ENCODE peak calls at places on chromosomes 13 and 19, in six cellular contexts. J is A549, B is HCT116, M is GM23338, H is Peyer's patch, G is body of pancreas. R is an unnamed sample. For H3K4me1, the result is how much of the 10 kb centered on the place peaks cover.

GRCh38 chr13:44969858-44970484 is 19.3 kb downstream of the NUFIP1 start:
- DNase-seq in J (peak), H (no peak), B (peak), G (no peak), M (peak), R (no peak)

GRCh38 chr19:10010247-10010691 is at the start of gene COL5A3:
- DNase-seq in B (no peak), J (peak), H (peak), G (no peak), M (peak), R (peak)

GRCh38 chr13:32650705-32651311 is 64.6 kb downstream of the PDS5B start:
- DNase-seq in H (peak), J (peak), G (peak), M (peak), B (peak), R (peak)

GRCh38 chr19:10517361-10517759 is at the start of gene S1PR5:
- DNase-seq in J (peak), M (peak), B (no peak), G (peak), H (no peak), R (no peak)

GRCh38 chr13:78309497-78310180 is 293.7 kb downstream of the POU4F1 start:
- DNase-seq in J (no peak), M (no peak), H (no peak), G (no peak), B (no peak), R (no peak)

GRCh38 chr19:1725100-1726064 is 27.9 kb upstream of the ONECUT3 start:
- DNase-seq in J (no peak), G (peak), H (no peak), B (no peak), M (peak), R (peak)

GRCh38 chr13:72458701-72459100 is 268.7 kb downstream of the MZT1 start:
- DNase-seq in H (no peak), J (no peak), M (peak), G (no peak), B (no peak), R (no peak)

GRCh38 chr19:50835103-50835784 is 1.9 kb upstream of the KLK15 start:
- DNase-seq in M (peak), B (no peak), G (no peak), J (no peak), H (no peak), R (peak)

GRCh38 chr13:71860547-71861131 is 6.4 kb downstream of the DACH1 start:
- DNase-seq in B (no peak), H (no peak), J (no peak), M (no peak), G (no peak), R (no peak)

GRCh38 chr13:78121459-78122348 is 203.1 kb upstream of the EDNRB start:
- DNase-seq in M (peak), H (peak), B (peak), G (peak), J (peak), R (peak)

GRCh38 chr19:40360020-40360686 is 11.7 kb downstream of the PLD3 start:
- DNase-seq in G (no peak), M (no peak), H (no peak), J (no peak), B (no peak), R (no peak)

GRCh38 chr13:113552786-113553540 is 31.6 kb upstream of the TFDP1 start:
- DNase-seq in M (no peak), B (no peak), G (no peak), H (peak), J (no peak), R (peak)

GRCh38 chr13:30762643-30763042 is 27.3 kb downstream of the ALOX5AP start:
- DNase-seq in M (no peak), J (no peak), H (no peak), G (no peak), B (no peak), R (no peak)

GRCh38 chr19:29785955-29786589 is 25.7 kb upstream of the CCNE1 start:
- DNase-seq in J (peak), H (no peak), B (peak), M (peak), G (no peak), R (no peak)

GRCh38 chr13:27269114-27269665 is 1.4 kb upstream of the RASL11A start:
- DNase-seq in B (no peak), J (no peak), G (no peak), H (no peak), M (no peak), R (no peak)

GRCh38 chr13:93244141-93244917 is 17.7 kb downstream of the GPC6 start:
- DNase-seq in M (no peak), B (no peak), J (no peak), G (no peak), H (no peak), R (no peak)

GRCh38 chr13:63699948-63700347 is 2284.3 kb upstream of the PCDH20 start:
- DNase-seq in H (no peak), G (no peak), B (no peak), J (no peak), M (no peak), R (no peak)

GRCh38 chr13:102089177-102089576 is 312.7 kb downstream of the FGF14 start:
- DNase-seq in G (no peak), H (no peak), M (no peak), J (no peak), B (no peak), R (no peak)

GRCh38 chr19:8340341-8341096 is 2.5 kb downstream of the KANK3 start:
- DNase-seq in M (peak), B (no peak), H (peak), G (no peak), J (no peak), R (peak)

GRCh38 chr19:2846180-2846935 is 5.1 kb downstream of the ZNF555 start:
- DNase-seq in J (no peak), H (no peak), G (no peak), M (no peak), B (no peak), R (no peak)

GRCh38 chr13:30863231-30863630 is 42.8 kb upstream of the MEDAG start:
- DNase-seq in J (no peak), M (peak), H (no peak), B (no peak), G (no peak), R (no peak)

GRCh38 chr13:45768668-45769067 is 66.5 kb downstream of the CBY2 start:
- DNase-seq in G (no peak), H (no peak), M (no peak), B (no peak), J (no peak), R (no peak)

GRCh38 chr19:7391218-7391670 is 42.5 kb downstream of the ARHGEF18 start:
- DNase-seq in B (peak), M (no peak), G (no peak), H (peak), J (peak), R (no peak)

GRCh38 chr13:47252627-47253026 is 355.8 kb upstream of the HTR2A start:
- DNase-seq in H (no peak), J (no peak), M (no peak), B (no peak), G (no peak), R (no peak)

GRCh38 chr19:38658462-38659306 is 11.2 kb downstream of the ACTN4 start:
- DNase-seq in B (peak), G (peak), H (no peak), J (peak), M (no peak), R (peak)

GRCh38 chr13:21542563-21542962 is 61.4 kb downstream of the MICU2 start:
- DNase-seq in G (no peak), M (no peak), H (no peak), B (no peak), J (no peak), R (no peak)

GRCh38 chr19:5387472-5387871 is 46.9 kb upstream of the PTPRS start:
- DNase-seq in G (no peak), B (no peak), M (no peak), J (no peak), H (no peak), R (no peak)

GRCh38 chr19:50803633-50804419 is 13.6 kb downstream of the ACP4 start:
- DNase-seq in G (no peak), J (no peak), H (no peak), M (peak), B (no peak), R (no peak)

GRCh38 chr13:68257111-68257842 is 1027.1 kb upstream of the PCDH9 start:
- DNase-seq in M (peak), G (no peak), B (no peak), H (no peak), J (no peak), R (peak)

GRCh38 chr13:40407567-40407966 is 258.9 kb downstream of the FOXO1 start:
- DNase-seq in J (no peak), M (no peak), G (no peak), B (no peak), H (no peak), R (no peak)

GRCh38 chr19:53903055-53903680 is 5.9 kb upstream of the CACNG7 start:
- DNase-seq in M (peak), G (peak), B (no peak), H (no peak), J (peak), R (peak)

GRCh38 chr19:31290926-31291590 is 58.2 kb downstream of the TSHZ3 start:
- DNase-seq in J (no peak), G (no peak), B (no peak), H (no peak), M (no peak), R (no peak)

GRCh38 chr19:1110809-1111640 is 7.2 kb downstream of the GPX4 start:
- DNase-seq in G (no peak), M (no peak), B (no peak), J (peak), H (no peak), R (peak)

GRCh38 chr19:37635076-37636056 is 19.9 kb downstream of the ZFP30 start:
- DNase-seq in J (peak), H (no peak), M (peak), B (no peak), G (no peak), R (no peak)

GRCh38 chr19:4120531-4120930 is 3.4 kb downstream of the MAP2K2 start:
- DNase-seq in J (no peak), M (no peak), G (no peak), B (no peak), H (no peak), R (no peak)

GRCh38 chr13:102877285-102877684 is 31.5 kb downstream of the ERCC5 start:
- DNase-seq in H (no peak), M (no peak), B (no peak), J (no peak), G (no peak), R (no peak)

GRCh38 chr13:47287291-47287751 is 390.5 kb upstream of the HTR2A start:
- DNase-seq in G (no peak), J (no peak), B (no peak), M (peak), H (no peak), R (no peak)

GRCh38 chr19:48615145-48616040 is 517 bp upstream of the FAM83E start:
- DNase-seq in J (no peak), H (no peak), M (peak), G (no peak), B (no peak), R (no peak)
- H3K27ac ChIP-seq in J (peak), H (peak), M (peak), G (no peak), B (peak), R (no peak)

GRCh38 chr19:47229674-47230121 is 1.3 kb downstream of the BBC3 start:
- DNase-seq in H (no peak), B (no peak), J (peak), M (no peak), G (no peak), R (peak)
- H3K4me1 ChIP-seq in H (under half), B (half or more), J (half or more), M (under half), G (half or more), R (under half)

GRCh38 chr19:18128805-18129204 is 24.2 kb upstream of the PIK3R2 start:
- DNase-seq in G (no peak), B (no peak), M (no peak), J (no peak), H (no peak), R (no peak)

GRCh38 chr19:18131841-18132596 is 20.9 kb upstream of the PIK3R2 start:
- DNase-seq in M (peak), B (no peak), J (no peak), G (no peak), H (no peak), R (peak)

GRCh38 chr19:18130523-18131242 is 22.3 kb upstream of the PIK3R2 start:
- DNase-seq in H (no peak), M (no peak), J (no peak), G (no peak), B (no peak), R (no peak)

GRCh38 chr19:18126097-18126496 is 26.9 kb upstream of the PIK3R2 start:
- DNase-seq in B (no peak), H (no peak), J (no peak), M (no peak), G (no peak), R (no peak)

GRCh38 chr19:18128044-18128443 is 24.9 kb upstream of the PIK3R2 start:
- DNase-seq in J (no peak), H (no peak), B (no peak), G (no peak), M (no peak), R (no peak)
- H3K27ac ChIP-seq in J (no peak), H (no peak), B (no peak), G (no peak), M (no peak), R (peak)

DNA sequence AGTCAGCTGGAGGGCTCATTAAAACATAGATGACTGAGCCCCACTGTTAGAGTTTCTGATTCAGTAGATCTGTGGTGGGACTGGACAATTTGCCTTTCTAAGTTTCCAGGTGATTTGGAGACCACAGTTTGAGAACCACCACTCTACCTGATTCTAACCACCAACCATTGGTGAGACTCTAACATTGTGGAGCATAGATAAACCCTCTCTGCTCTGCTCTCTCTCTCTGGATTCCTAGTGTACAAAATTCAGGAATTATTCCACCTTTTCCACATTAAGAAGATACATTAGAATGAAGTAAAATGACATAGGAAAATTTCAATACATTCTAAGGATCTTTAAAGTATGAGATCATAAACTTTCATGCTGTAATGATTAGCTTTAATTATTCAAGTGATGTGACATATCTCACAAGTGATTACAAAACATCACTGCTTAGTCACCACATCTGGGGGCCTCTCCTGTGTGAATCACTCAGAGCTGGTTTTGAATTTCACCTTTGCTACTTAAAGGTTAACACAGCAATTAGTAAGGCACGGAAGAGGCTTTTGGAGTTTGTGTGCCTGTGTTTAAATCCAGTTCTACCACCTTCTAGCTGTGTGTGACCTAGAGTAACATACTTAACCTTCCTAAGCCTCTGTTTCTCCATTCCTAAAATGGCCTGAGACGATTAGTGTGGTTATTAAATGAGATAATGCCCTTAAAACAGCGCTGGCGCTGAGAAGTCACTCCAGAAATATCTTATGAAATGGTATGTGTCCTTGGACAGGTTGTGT is 78.5 kb upstream of the NBEA start:
- DNase-seq in M (no peak), J (peak), G (no peak), H (peak), B (peak), R (no peak)
- H3K4me1 ChIP-seq in M (under half), J (under half), G (under half), H (under half), B (under half), R (under half)

DNA sequence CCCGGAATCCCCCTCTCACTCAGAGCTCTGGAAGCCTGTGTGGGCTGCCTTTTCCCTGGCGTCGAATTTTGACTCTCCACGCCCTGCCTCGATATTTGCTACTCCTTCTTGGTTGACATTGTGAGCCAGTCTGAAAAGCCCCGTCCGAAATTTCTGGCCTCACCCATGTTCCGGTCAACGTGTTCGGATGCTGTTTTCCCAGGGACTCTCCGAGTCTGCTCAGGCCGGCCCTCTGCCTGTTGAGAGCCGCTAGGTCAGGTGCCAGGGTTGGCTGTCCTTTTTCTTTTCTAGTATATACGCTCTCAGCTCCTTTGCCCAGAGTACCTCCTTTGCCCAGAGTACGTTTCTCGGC is 6.8 kb upstream of the DGKH start:
- DNase-seq in J (peak), G (peak), H (peak), M (peak), B (no peak), R (peak)
- H3K27ac ChIP-seq in J (peak), G (no peak), H (peak), M (no peak), B (no peak), R (peak)

GRCh38 chr13:99978781-99979452 is 2.7 kb upstream of the ZIC2 start:
- DNase-seq in M (peak), H (peak), G (no peak), B (no peak), J (no peak), R (no peak)
- H3K4me1 ChIP-seq in M (under half), H (under half), G (under half), B (under half), J (under half), R (under half)